ENCODE peak calls at places on chromosomes 11 and 22, in seven cellular contexts. R is PC-9; G is LHCN-M2; C is mesothelial cell of epicardium; A is BJ; V is activated CD8-positive, alpha-beta memory T cell treated with anti-CD3 and anti-CD28 coated beads, Interleukin-2, amount 50 U/mL, for 48 hours; W is WTC11. T is an unnamed sample.

GRCh38 chr11:33692013-33692504 is 8.6 kb downstream of the C11orf91 start:
- DNase-seq in A (peak), W (no peak), C (no peak), G (peak), V (no peak), R (peak), T (peak)

GRCh38 chr22:46537221-46537945 is at the start of gene CELSR1:
- DNase-seq in V (peak), W (peak), G (no peak), A (no peak), C (peak), R (peak), T (no peak)

GRCh38 chr22:37894939-37895670 is 11.0 kb upstream of the MICALL1 start:
- DNase-seq in R (peak), G (no peak), C (no peak), A (no peak), W (peak), V (no peak), T (no peak)

GRCh38 chr11:117950999-117951961 is 22.1 kb upstream of the TMPRSS13 start:
- DNase-seq in A (no peak), V (no peak), C (no peak), W (no peak), G (no peak), R (no peak), T (no peak)

GRCh38 chr22:42069801-42070516 is 653 bp downstream of the NAGA start:
- DNase-seq in V (peak), W (no peak), R (no peak), C (no peak), A (no peak), G (no peak), T (no peak)

GRCh38 chr11:129377739-129378138 is 2.1 kb downstream of the BARX2 start:
- DNase-seq in G (no peak), W (no peak), C (no peak), R (no peak), A (no peak), V (no peak), T (no peak)

GRCh38 chr11:128580612-128581011 is 6.7 kb downstream of the ETS1 start:
- DNase-seq in V (no peak), A (no peak), W (no peak), R (no peak), G (no peak), C (no peak), T (no peak)

GRCh38 chr11:29879560-29879959 is 137.3 kb downstream of the KCNA4 start:
- DNase-seq in W (no peak), V (no peak), G (no peak), A (no peak), C (no peak), R (no peak), T (no peak)

GRCh38 chr11:28482666-28483065 is 374.5 kb downstream of the METTL15 start:
- DNase-seq in V (no peak), C (no peak), A (no peak), G (no peak), W (no peak), R (no peak), T (no peak)

GRCh38 chr11:67648140-67648795 is 2.3 kb downstream of the ACY3 start:
- DNase-seq in C (no peak), V (peak), W (peak), A (no peak), G (no peak), R (peak), T (no peak)

GRCh38 chr11:27913650-27914049 is 194.3 kb downstream of the KIF18A start:
- DNase-seq in W (no peak), V (no peak), G (peak), R (no peak), C (no peak), A (no peak), T (no peak)

GRCh38 chr11:123328281-123328680 is 101.8 kb upstream of the GRAMD1B start:
- DNase-seq in A (no peak), W (no peak), C (no peak), V (no peak), G (no peak), R (no peak), T (no peak)

GRCh38 chr22:42433754-42434153 is 1.6 kb upstream of the NFAM1 start:
- DNase-seq in C (no peak), G (no peak), W (no peak), A (no peak), R (no peak), V (no peak), T (no peak)

GRCh38 chr11:90803366-90803765 is 580.5 kb upstream of the CHORDC1 start:
- DNase-seq in V (no peak), R (peak), W (no peak), G (no peak), A (no peak), C (no peak), T (no peak)